ENCODE peak calls at places on chromosomes 12 and 14, in five cellular contexts. B, J, A, O and Z are unnamed samples.

GRCh38 chr12:15393995-15394394 is 71.7 kb downstream of the PTPRO start:
- DNase-seq in J (no peak), O (no peak), B (no peak), A (no peak), Z (no peak)

GRCh38 chr14:69901113-69901951 is 22.1 kb downstream of the SMOC1 start:
- DNase-seq in A (peak; percentile 73), B (no peak), O (no peak), J (no peak), Z (no peak)

GRCh38 chr12:92362785-92363184 is 217.1 kb upstream of the BTG1 start:
- DNase-seq in A (no peak), O (no peak), B (no peak), J (no peak), Z (no peak)

GRCh38 chr14:64732066-64732465 is 27.8 kb downstream of the PLEKHG3 start:
- DNase-seq in B (no peak), J (no peak), A (no peak), O (no peak), Z (peak; percentile 37)

GRCh38 chr14:73339206-73339605 is 101.9 kb downstream of the PAPLN start:
- DNase-seq in B (no peak), A (no peak), O (no peak), J (no peak), Z (no peak)

GRCh38 chr12:12562585-12563245 is at the start of gene DUSP16:
- DNase-seq in O (peak; percentile 97), A (peak; percentile 96), J (peak; percentile 91), B (peak; percentile 90), Z (peak; percentile 97)

GRCh38 chr14:92651106-92651792 is 97.2 kb downstream of the LGMN start:
- DNase-seq in A (no peak), O (no peak), J (no peak), B (no peak), Z (peak; percentile 74)

GRCh38 chr14:81319946-81320345 is 80.2 kb downstream of the STON2 start:
- DNase-seq in B (no peak), A (no peak), J (no peak), O (no peak), Z (no peak)

GRCh38 chr14:105324080-105324778 is 9.7 kb downstream of the PACS2 start:
- DNase-seq in A (no peak), B (no peak), O (no peak), J (no peak), Z (no peak)

GRCh38 chr12:78403681-78404080 is 460.9 kb upstream of the SYT1 start:
- DNase-seq in O (no peak), A (peak; percentile 78), J (no peak), B (no peak), Z (no peak)

GRCh38 chr12:45575823-45576448 is 153.6 kb upstream of the ARID2 start:
- DNase-seq in B (no peak), A (no peak), J (no peak), O (no peak), Z (no peak)

GRCh38 chr14:48568688-48569087 is 893.3 kb upstream of the MDGA2 start:
- DNase-seq in O (no peak), B (no peak), J (peak; percentile 9), A (no peak), Z (no peak)

GRCh38 chr12:51905507-51906438 is 1.5 kb upstream of the ACVRL1 start:
- DNase-seq in A (peak; percentile 74), J (no peak), O (no peak), B (peak; percentile 97), Z (peak; percentile 85)

GRCh38 chr12:122067548-122067947 is 11.0 kb upstream of the MLXIP start:
- DNase-seq in J (no peak), B (no peak), O (no peak), A (no peak), Z (no peak)
- H3K9ac ChIP-seq in J (no peak overlapping the region), B (no peak overlapping the region), O (no peak overlapping the region), A (no peak overlapping the region), Z (peak overlapping the region; percentile 7)

GRCh38 chr12:304815-305214 is 42.2 kb upstream of the SLC6A13 start:
- DNase-seq in A (peak; percentile 27), J (no peak), B (no peak), O (no peak), Z (no peak)

GRCh38 chr12:307406-307805 is 44.8 kb upstream of the SLC6A13 start:
- DNase-seq in O (no peak), A (no peak), J (no peak), B (no peak), Z (no peak)

DNA sequence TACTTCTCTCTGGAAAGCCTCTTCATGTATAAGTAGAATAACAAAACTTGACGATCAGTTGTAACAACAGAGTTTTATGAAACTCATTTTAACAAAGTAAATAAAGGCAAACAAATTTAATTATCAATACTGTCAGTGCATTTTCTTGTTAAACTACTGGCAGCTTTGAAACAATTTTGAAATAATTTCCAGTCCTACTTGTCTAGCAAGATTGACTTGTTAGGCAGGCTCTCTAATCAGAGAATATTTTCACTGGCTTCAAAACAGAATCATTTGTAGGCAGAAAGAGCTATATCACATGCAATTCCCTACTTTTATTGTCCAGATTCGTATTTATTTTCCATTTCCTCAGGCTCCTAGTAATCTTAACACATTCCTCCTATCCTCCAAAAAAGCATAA is 45.9 kb upstream of the SLC6A13 start:
- DNase-seq in J (no peak), A (no peak), O (no peak), B (no peak), Z (no peak)
- TF ChIP-seq CTCF in J (no peak), A (no peak), O (no peak), B (no peak), Z (no peak)

GRCh38 chr12:25960176-25960575 is 1.7 kb downstream of the RASSF8 start:
- DNase-seq in J (peak; percentile 44), O (no peak), A (peak; percentile 50), B (no peak), Z (no peak)
- H3K9ac ChIP-seq in J (peak overlapping the region; percentile 94), O (no peak overlapping the region), A (peak overlapping the region; percentile 95), B (no peak overlapping the region), Z (peak overlapping the region; percentile 85)

GRCh38 chr12:111434049-111434448 is 28.3 kb downstream of the SH2B3 start:
- DNase-seq in B (no peak), A (peak; percentile 35), J (no peak), O (no peak), Z (no peak)

GRCh38 chr12:111436811-111437210 is 31.1 kb downstream of the SH2B3 start:
- DNase-seq in A (no peak), B (no peak), J (no peak), O (no peak), Z (peak; percentile 46)

GRCh38 chr12:111436266-111436665 is 30.5 kb downstream of the SH2B3 start:
- DNase-seq in B (no peak), O (no peak), A (no peak), J (no peak), Z (peak; percentile 63)

GRCh38 chr12:111435661-111436201 is 30.0 kb downstream of the SH2B3 start:
- DNase-seq in O (no peak), B (no peak), J (no peak), A (no peak), Z (peak; percentile 74)

DNA sequence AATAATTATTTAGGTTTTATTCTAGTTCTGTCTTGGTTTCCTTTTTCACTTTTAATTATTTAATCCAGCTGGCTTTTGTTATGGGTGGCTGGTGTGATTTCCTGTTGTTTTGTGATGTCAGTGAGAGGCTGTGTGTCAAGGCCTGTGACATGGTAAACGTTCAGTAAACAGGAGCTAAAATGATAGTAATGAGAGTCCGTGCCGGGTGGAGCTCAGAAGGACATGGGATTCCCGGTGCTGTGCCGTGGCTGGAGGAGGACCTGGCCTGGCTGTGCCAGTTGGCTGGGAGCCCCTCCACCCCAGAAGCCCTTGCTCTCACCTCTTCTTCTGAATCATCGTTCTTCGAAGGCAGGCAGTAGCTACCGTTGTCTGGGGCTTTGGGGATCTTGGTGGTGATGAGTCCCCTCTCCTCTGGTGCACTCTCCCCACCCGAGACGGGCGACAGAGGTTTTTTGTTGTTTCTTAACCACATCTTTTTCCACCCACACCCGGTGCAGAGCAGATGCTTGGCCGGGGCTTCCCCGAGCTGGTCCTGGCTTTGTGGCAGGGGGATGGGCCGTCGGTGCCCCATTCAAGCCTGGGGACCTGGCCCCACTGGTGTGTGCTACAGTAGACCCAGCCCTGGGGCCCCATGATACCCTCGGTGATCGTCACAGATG is 29.1 kb downstream of the SH2B3 start:
- DNase-seq in J (peak; percentile 32), A (peak; percentile 63), B (no peak), O (no peak), Z (peak; percentile 87)
- TF ChIP-seq CTCF in J (no peak), A (no peak), B (no peak), O (no peak), Z (no peak)

DNA sequence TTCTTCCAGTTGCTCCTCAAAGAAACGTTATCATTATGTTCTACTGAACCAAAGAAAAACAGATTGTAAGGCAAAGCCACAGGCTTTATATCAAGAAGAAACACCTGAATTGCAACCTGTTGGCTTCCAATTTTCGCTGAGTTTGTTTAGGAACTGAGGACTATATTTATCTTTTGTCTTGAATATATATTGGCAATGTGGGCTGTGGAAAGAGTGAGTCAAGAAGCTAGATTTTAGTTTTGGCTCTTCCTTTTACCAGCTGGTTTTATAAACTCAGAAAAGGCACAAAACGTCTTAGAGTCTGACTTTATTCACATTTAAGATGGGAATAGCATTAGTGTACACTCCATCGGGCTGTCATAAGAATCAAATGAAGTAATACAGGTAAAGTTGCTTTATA is 10.4 kb upstream of the PTHLH start:
- DNase-seq in A (no peak), O (no peak), J (no peak), B (no peak), Z (no peak)
- H3K9ac ChIP-seq in A (no peak overlapping the region), O (no peak overlapping the region), J (peak overlapping the region; percentile 84), B (no peak overlapping the region), Z (no peak overlapping the region)

GRCh38 chr14:50955373-50956043 is 11.2 kb upstream of the PYGL start:
- DNase-seq in J (peak; percentile 98), O (peak; percentile 85), B (peak; percentile 87), A (peak; percentile 85), Z (peak; percentile 85)
- TF ChIP-seq CTCF in J (peak; percentile 65), O (peak; percentile 58), B (peak; percentile 56), A (peak; percentile 35), Z (peak; percentile 5)

GRCh38 chr12:90947869-90948268 is 7.1 kb downstream of the CCER1 start:
- DNase-seq in J (no peak), B (no peak), A (no peak), O (no peak), Z (no peak)
- H3K9ac ChIP-seq in J (no peak overlapping the region), B (no peak overlapping the region), A (no peak overlapping the region), O (no peak overlapping the region), Z (no peak overlapping the region)

GRCh38 chr14:78243187-78243586 is 73.0 kb downstream of the NRXN3 start:
- DNase-seq in A (no peak), B (no peak), O (no peak), J (no peak), Z (no peak)
- TF ChIP-seq CTCF in A (no peak), B (no peak), O (no peak), J (no peak), Z (no peak)

GRCh38 chr14:90630407-90630806 is 185.8 kb downstream of the TTC7B start:
- DNase-seq in J (no peak), A (no peak), O (no peak), B (no peak), Z (no peak)
- H3K9ac ChIP-seq in J (no peak overlapping the region), A (no peak overlapping the region), O (no peak overlapping the region), B (no peak overlapping the region), Z (no peak overlapping the region)